ENCODE peak calls at places on chromosomes 1 and 21, in six cellular contexts. H is body of pancreas, L is H9, D is dorsolateral prefrontal cortex, O is WERI-Rb-1, M is right atrium auricular region. F is an unnamed sample.
A peak's percentile ranks its signal among the peaks of the same experiment; 100 is the strongest.

GRCh38 chr21:46009951-46010655 is 28.5 kb downstream of the COL6A1 start:
- DNase-seq in H (no peak), L (peak; percentile 28), D (peak; percentile 18), O (no peak), M (no peak), F (no peak)

GRCh38 chr1:230864441-230864840 is 3.9 kb downstream of the C1orf198 start:
- DNase-seq in H (no peak), L (no peak), D (no peak), O (no peak), M (no peak), F (no peak)

GRCh38 chr1:119712342-119713038 is 756 bp downstream of the PHGDH start:
- DNase-seq in H (peak; percentile 82), L (peak; percentile 90), D (peak; percentile 39), O (peak; percentile 70), M (peak; percentile 80), F (peak; percentile 92)

GRCh38 chr1:242629396-242629795 is 104.9 kb upstream of the PLD5 start:
- DNase-seq in H (no peak), L (no peak), D (no peak), O (no peak), M (no peak), F (no peak)

GRCh38 chr1:147539122-147539575 is 2.2 kb upstream of the BCL9 start:
- DNase-seq in H (peak; percentile 18), L (no peak), D (no peak), O (no peak), M (peak; percentile 62), F (no peak)

GRCh38 chr1:6271001-6271400 is 10.1 kb upstream of the GPR153 start:
- DNase-seq in H (no peak), L (no peak), D (no peak), O (no peak), M (no peak), F (no peak)

GRCh38 chr21:37903396-37903795 is 12.9 kb downstream of the KCNJ6 start:
- DNase-seq in H (no peak), L (no peak), D (no peak), O (no peak), M (no peak), F (no peak)

GRCh38 chr1:68101829-68102228 is 51.4 kb upstream of the DIRAS3 start:
- DNase-seq in H (no peak), L (no peak), D (no peak), O (no peak), M (no peak), F (no peak)

GRCh38 chr21:42678118-42678430 is 24.7 kb downstream of the PDE9A start:
- DNase-seq in H (no peak), L (no peak), D (no peak), O (no peak), M (no peak), F (no peak)

GRCh38 chr1:45574105-45574626 is 9.7 kb upstream of the NASP start:
- DNase-seq in H (no peak), L (no peak), D (no peak), O (no peak), M (no peak), F (no peak)

GRCh38 chr1:211326528-211327340 is at the start of gene TRAF5:
- DNase-seq in H (peak; percentile 60), L (peak; percentile 67), D (no peak), O (peak; percentile 72), M (no peak), F (no peak)

GRCh38 chr21:39020751-39021474 is 162.3 kb downstream of the PSMG1 start:
- DNase-seq in H (peak; percentile 27), L (no peak), D (no peak), O (no peak), M (no peak), F (no peak)

GRCh38 chr21:36747815-36748381 is 49.0 kb downstream of the SIM2 start:
- DNase-seq in H (peak; percentile 52), L (peak; percentile 79), D (peak; percentile 42), O (peak; percentile 86), M (no peak), F (no peak)

GRCh38 chr1:187262731-187263130 is 434.0 kb downstream of the PLA2G4A start:
- DNase-seq in H (no peak), L (no peak), D (no peak), O (no peak), M (no peak), F (no peak)

GRCh38 chr1:53546409-53547155 is 87.4 kb downstream of the DMRTB1 start:
- DNase-seq in H (peak; percentile 4), L (no peak), D (no peak), O (peak; percentile 2), M (no peak), F (no peak)

GRCh38 chr21:33552999-33553598 is 10.3 kb downstream of the SON start:
- DNase-seq in H (no peak), L (no peak), D (no peak), O (no peak), M (no peak), F (no peak)

GRCh38 chr1:43548285-43549271 is 17.9 kb downstream of the PTPRF start:
- DNase-seq in H (peak; percentile 74), L (no peak), D (no peak), O (no peak), M (no peak), F (no peak)

GRCh38 chr1:25502957-25503356 is 40.4 kb upstream of the LDLRAP1 start:
- DNase-seq in H (no peak), L (no peak), D (no peak), O (no peak), M (peak; percentile 13), F (no peak)

GRCh38 chr1:109466440-109467300 is at the start of gene SYPL2:
- DNase-seq in H (peak; percentile 70), L (peak; percentile 81), D (no peak), O (peak; percentile 59), M (no peak), F (peak; percentile 84)

GRCh38 chr1:9901148-9902059 is 8.7 kb downstream of the CTNNBIP1 start:
- DNase-seq in H (peak; percentile 72), L (no peak), D (no peak), O (no peak), M (peak; percentile 61), F (no peak)

GRCh38 chr1:76352741-76353435 is 278.3 kb downstream of the ST6GALNAC3 start:
- DNase-seq in H (no peak), L (no peak), D (no peak), O (peak; percentile 31), M (no peak), F (no peak)

GRCh38 chr1:216186816-216187215 is 236.4 kb downstream of the USH2A start:
- DNase-seq in H (peak; percentile 21), L (no peak), D (no peak), O (no peak), M (no peak), F (no peak)

GRCh38 chr1:182391362-182392044 is at the start of gene GLUL:
- DNase-seq in H (peak; percentile 96), L (peak; percentile 96), D (peak; percentile 89), O (peak; percentile 85), M (peak; percentile 95), F (peak; percentile 95)

GRCh38 chr1:220552672-220553258 is 24.8 kb downstream of the MARK1 start:
- DNase-seq in H (no peak), L (no peak), D (no peak), O (no peak), M (no peak), F (no peak)

GRCh38 chr1:171814692-171815091 is 26.6 kb upstream of the DNM3 start:
- DNase-seq in H (no peak), L (no peak), D (no peak), O (no peak), M (no peak), F (no peak)

GRCh38 chr21:42113926-42114409 is 42.9 kb downstream of the UMODL1 start:
- DNase-seq in H (no peak), L (no peak), D (no peak), O (no peak), M (no peak), F (no peak)

GRCh38 chr1:97366986-97367385 is 553.8 kb downstream of the DPYD start:
- DNase-seq in H (no peak), L (no peak), D (no peak), O (no peak), M (no peak), F (no peak)

GRCh38 chr1:81179239-81179638 is 621.5 kb upstream of the ADGRL2 start:
- DNase-seq in H (no peak), L (no peak), D (no peak), O (no peak), M (no peak), F (no peak)

GRCh38 chr1:92749024-92749634 is 35.8 kb downstream of the EVI5 start:
- DNase-seq in H (peak; percentile 54), L (peak; percentile 44), D (no peak), O (peak; percentile 35), M (no peak), F (no peak)

GRCh38 chr1:193971595-193971994 is 785.2 kb upstream of the B3GALT2 start:
- DNase-seq in H (no peak), L (no peak), D (no peak), O (no peak), M (no peak), F (no peak)

GRCh38 chr1:106189780-106190179 is 866.7 kb upstream of the PRMT6 start:
- DNase-seq in H (no peak), L (no peak), D (no peak), O (no peak), M (no peak), F (no peak)

GRCh38 chr1:106194206-106194605 is 862.3 kb upstream of the PRMT6 start:
- DNase-seq in H (no peak), L (no peak), D (no peak), O (no peak), M (no peak), F (no peak)
- TF ChIP-seq CTCF in H (no peak), L (peak; percentile 48), D (no peak), O (no peak), M (no peak), F (no peak)

GRCh38 chr1:159780583-159781582 is at the start of gene DUSP23:
- DNase-seq in H (peak; percentile 98), L (peak; percentile 99), D (peak; percentile 96), O (peak; percentile 92), M (peak; percentile 98), F (peak; percentile 99)
- H3K27ac ChIP-seq in H (peak within 1 kb of the TSS; percentile 88), L (no peak within 1 kb of the TSS), D (peak within 1 kb of the TSS; percentile 81), O (no peak within 1 kb of the TSS), M (peak within 1 kb of the TSS; percentile 75), F (peak within 1 kb of the TSS; percentile 86)

GRCh38 chr1:201480231-201481003 is 11.4 kb upstream of the PHLDA3 start:
- DNase-seq in H (peak; percentile 92), L (peak; percentile 98), D (no peak), O (peak; percentile 98), M (no peak), F (peak; percentile 91)
- TF ChIP-seq CTCF in H (no peak), L (no peak), D (no peak), O (peak; percentile 48), M (peak; percentile 22), F (no peak)

DNA sequence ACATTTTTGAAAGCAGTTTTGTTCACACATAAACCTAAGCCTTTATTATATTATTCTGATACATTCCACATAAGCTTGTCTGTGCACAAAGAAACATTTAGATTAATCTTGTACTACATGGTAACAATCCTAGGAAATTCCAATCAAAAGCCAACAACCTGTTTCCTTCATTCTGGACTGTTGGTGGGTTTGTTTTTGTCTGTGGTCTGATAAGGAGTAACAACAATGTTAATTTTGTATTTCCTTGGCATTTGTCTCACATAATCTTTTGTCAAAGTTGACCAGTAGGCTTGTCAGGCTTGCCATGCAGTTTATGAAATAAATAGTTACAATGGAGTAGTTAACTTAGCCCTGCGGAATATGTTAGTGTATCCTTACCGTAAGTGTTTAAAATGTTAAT is 183.3 kb downstream of the DHRS3 start:
- DNase-seq in H (no peak), L (no peak), D (no peak), O (no peak), M (no peak), F (no peak)
- H3K27ac ChIP-seq in H (peak overlapping the region; percentile 65), L (no peak overlapping the region), D (peak overlapping the region; percentile 86), O (no peak overlapping the region), M (peak overlapping the region; percentile 77), F (peak overlapping the region; percentile 91)

F was measured in coronary artery.